ENCODE peak calls at places on chromosomes 1 and 21, in seven cellular contexts. One of them, this sample, is unnamed.

GRCh38 chr1:7912743-7913557 is 27.7 kb downstream of the TNFRSF9 start:
- DNase-seq in OCI-LY7: no peak
- DNase-seq in HFFc6: no peak
- DNase-seq in body of pancreas: no peak
- DNase-seq in transverse colon: peak; percentile 48
- DNase-seq in suprapubic skin: peak; percentile 48
- DNase-seq in HFF-Myc: no peak
- DNase-seq in this sample: peak; percentile 31

GRCh38 chr1:22613226-22613918 is 23.1 kb upstream of the C1QA start:
- DNase-seq in OCI-LY7: no peak
- DNase-seq in body of pancreas: no peak
- DNase-seq in transverse colon: no peak
- DNase-seq in suprapubic skin: no peak
- DNase-seq in HFF-Myc: no peak
- DNase-seq in HFFc6: no peak
- DNase-seq in this sample: no peak

GRCh38 chr1:206635983-206636354 is 633 bp downstream of the DYRK3 start:
- DNase-seq in OCI-LY7: peak; percentile 35
- DNase-seq in HFF-Myc: no peak
- DNase-seq in transverse colon: no peak
- DNase-seq in suprapubic skin: no peak
- DNase-seq in body of pancreas: no peak
- DNase-seq in HFFc6: peak; percentile 3
- DNase-seq in this sample: no peak

GRCh38 chr21:39087238-39087975 is 95.8 kb downstream of the PSMG1 start:
- DNase-seq in HFF-Myc: no peak
- DNase-seq in body of pancreas: no peak
- DNase-seq in transverse colon: no peak
- DNase-seq in OCI-LY7: no peak
- DNase-seq in suprapubic skin: no peak
- DNase-seq in HFFc6: no peak
- DNase-seq in this sample: no peak

GRCh38 chr21:43654806-43655489 is 4.3 kb downstream of the HSF2BP start:
- DNase-seq in body of pancreas: no peak
- DNase-seq in HFF-Myc: peak; percentile 40
- DNase-seq in transverse colon: no peak
- DNase-seq in HFFc6: peak; percentile 79
- DNase-seq in suprapubic skin: no peak
- DNase-seq in OCI-LY7: no peak
- DNase-seq in this sample: no peak

GRCh38 chr1:93689521-93690223 is 8.0 kb upstream of the BCAR3 start:
- DNase-seq in suprapubic skin: no peak
- DNase-seq in OCI-LY7: peak; percentile 74
- DNase-seq in body of pancreas: no peak
- DNase-seq in HFFc6: no peak
- DNase-seq in HFF-Myc: no peak
- DNase-seq in transverse colon: no peak
- DNase-seq in this sample: no peak

GRCh38 chr1:88595355-88595754 is 88.7 kb upstream of the PKN2 start:
- DNase-seq in OCI-LY7: peak; percentile 26
- DNase-seq in HFFc6: peak; percentile 46
- DNase-seq in HFF-Myc: peak; percentile 43
- DNase-seq in transverse colon: no peak
- DNase-seq in body of pancreas: no peak
- DNase-seq in suprapubic skin: no peak
- DNase-seq in this sample: no peak

GRCh38 chr1:205356424-205357151 is at the start of gene KLHDC8A:
- DNase-seq in HFF-Myc: no peak
- DNase-seq in body of pancreas: no peak
- DNase-seq in HFFc6: no peak
- DNase-seq in transverse colon: no peak
- DNase-seq in OCI-LY7: no peak
- DNase-seq in suprapubic skin: no peak
- DNase-seq in this sample: no peak

GRCh38 chr1:195096051-195096521 is 1512.2 kb downstream of the KCNT2 start:
- DNase-seq in suprapubic skin: no peak
- DNase-seq in HFFc6: no peak
- DNase-seq in HFF-Myc: no peak
- DNase-seq in transverse colon: no peak
- DNase-seq in body of pancreas: no peak
- DNase-seq in OCI-LY7: no peak
- DNase-seq in this sample: no peak

GRCh38 chr1:102836991-102837390 is 271.3 kb downstream of the COL11A1 start:
- DNase-seq in body of pancreas: no peak
- DNase-seq in OCI-LY7: no peak
- DNase-seq in transverse colon: no peak
- DNase-seq in HFFc6: no peak
- DNase-seq in suprapubic skin: no peak
- DNase-seq in HFF-Myc: no peak
- DNase-seq in this sample: no peak

GRCh38 chr1:18580676-18581419 is 49.8 kb upstream of the PAX7 start:
- DNase-seq in HFFc6: no peak
- DNase-seq in suprapubic skin: no peak
- DNase-seq in OCI-LY7: no peak
- DNase-seq in HFF-Myc: no peak
- DNase-seq in body of pancreas: no peak
- DNase-seq in transverse colon: no peak
- DNase-seq in this sample: no peak

GRCh38 chr1:237769916-237770315 is 120.8 kb downstream of the ZP4 start:
- DNase-seq in HFFc6: no peak
- DNase-seq in body of pancreas: no peak
- DNase-seq in OCI-LY7: no peak
- DNase-seq in HFF-Myc: no peak
- DNase-seq in transverse colon: no peak
- DNase-seq in suprapubic skin: no peak
- DNase-seq in this sample: no peak

GRCh38 chr21:17947546-17947945 is 128.4 kb upstream of the C21orf91 start:
- DNase-seq in HFF-Myc: no peak
- DNase-seq in HFFc6: no peak
- DNase-seq in transverse colon: no peak
- DNase-seq in suprapubic skin: no peak
- DNase-seq in OCI-LY7: no peak
- DNase-seq in body of pancreas: no peak
- DNase-seq in this sample: no peak

GRCh38 chr1:186295980-186296379 is 79.1 kb downstream of the TPR start:
- DNase-seq in HFFc6: no peak
- DNase-seq in OCI-LY7: no peak
- DNase-seq in body of pancreas: no peak
- DNase-seq in suprapubic skin: no peak
- DNase-seq in HFF-Myc: no peak
- DNase-seq in transverse colon: no peak
- DNase-seq in this sample: no peak

GRCh38 chr1:214727274-214727673 is 124.3 kb downstream of the CENPF start:
- DNase-seq in OCI-LY7: no peak
- DNase-seq in body of pancreas: no peak
- DNase-seq in suprapubic skin: no peak
- DNase-seq in HFFc6: no peak
- DNase-seq in HFF-Myc: no peak
- DNase-seq in transverse colon: no peak
- DNase-seq in this sample: no peak

GRCh38 chr1:180507826-180508724 is 5.7 kb upstream of the ACBD6 start:
- DNase-seq in OCI-LY7: no peak
- DNase-seq in HFF-Myc: peak; percentile 60
- DNase-seq in suprapubic skin: no peak
- DNase-seq in body of pancreas: no peak
- DNase-seq in transverse colon: no peak
- DNase-seq in HFFc6: peak; percentile 79
- DNase-seq in this sample: no peak

GRCh38 chr1:39833121-39833520 is 44.5 kb upstream of the BMP8B start:
- DNase-seq in transverse colon: no peak
- DNase-seq in suprapubic skin: no peak
- DNase-seq in OCI-LY7: no peak
- DNase-seq in body of pancreas: no peak
- DNase-seq in HFF-Myc: no peak
- DNase-seq in HFFc6: no peak
- DNase-seq in this sample: no peak

GRCh38 chr1:46691997-46692790 is 20.5 kb downstream of the TEX38 start:
- DNase-seq in transverse colon: no peak
- DNase-seq in OCI-LY7: no peak
- DNase-seq in HFFc6: no peak
- DNase-seq in suprapubic skin: no peak
- DNase-seq in HFF-Myc: no peak
- DNase-seq in body of pancreas: no peak
- DNase-seq in this sample: no peak
- TF ChIP-seq CTCF in transverse colon: no peak
- TF ChIP-seq CTCF in OCI-LY7: no peak
- TF ChIP-seq CTCF in HFFc6: peak; percentile 61
- TF ChIP-seq CTCF in suprapubic skin: no peak
- TF ChIP-seq CTCF in HFF-Myc: no peak
- TF ChIP-seq CTCF in body of pancreas: no peak
- TF ChIP-seq CTCF in this sample: no peak

GRCh38 chr1:101769520-101769919 is 227.2 kb downstream of the OLFM3 start:
- DNase-seq in HFFc6: no peak
- DNase-seq in body of pancreas: no peak
- DNase-seq in HFF-Myc: no peak
- DNase-seq in suprapubic skin: no peak
- DNase-seq in OCI-LY7: peak; percentile 36
- DNase-seq in transverse colon: no peak
- DNase-seq in this sample: no peak
- TF ChIP-seq CTCF in HFFc6: peak; percentile 60
- TF ChIP-seq CTCF in body of pancreas: peak; percentile 16
- TF ChIP-seq CTCF in HFF-Myc: no peak
- TF ChIP-seq CTCF in suprapubic skin: no peak
- TF ChIP-seq CTCF in OCI-LY7: peak; percentile 75
- TF ChIP-seq CTCF in transverse colon: no peak
- TF ChIP-seq CTCF in this sample: no peak

GRCh38 chr1:161079436-161080110 is 9.8 kb downstream of the NECTIN4 start:
- DNase-seq in transverse colon: no peak
- DNase-seq in HFFc6: no peak
- DNase-seq in body of pancreas: no peak
- DNase-seq in suprapubic skin: no peak
- DNase-seq in HFF-Myc: no peak
- DNase-seq in OCI-LY7: no peak
- DNase-seq in this sample: no peak
- TF ChIP-seq CTCF in transverse colon: no peak
- TF ChIP-seq CTCF in HFFc6: peak; percentile 29
- TF ChIP-seq CTCF in body of pancreas: no peak
- TF ChIP-seq CTCF in suprapubic skin: no peak
- TF ChIP-seq CTCF in HFF-Myc: no peak
- TF ChIP-seq CTCF in OCI-LY7: peak; percentile 19
- TF ChIP-seq CTCF in this sample: no peak

GRCh38 chr1:81780705-81781454 is 19.9 kb upstream of the ADGRL2 start:
- DNase-seq in HFFc6: no peak
- DNase-seq in OCI-LY7: no peak
- DNase-seq in suprapubic skin: no peak
- DNase-seq in transverse colon: no peak
- DNase-seq in HFF-Myc: no peak
- DNase-seq in body of pancreas: no peak
- DNase-seq in this sample: no peak
- TF ChIP-seq CTCF in HFFc6: no peak
- TF ChIP-seq CTCF in OCI-LY7: no peak
- TF ChIP-seq CTCF in suprapubic skin: no peak
- TF ChIP-seq CTCF in transverse colon: no peak
- TF ChIP-seq CTCF in HFF-Myc: no peak
- TF ChIP-seq CTCF in body of pancreas: no peak
- TF ChIP-seq CTCF in this sample: no peak

GRCh38 chr1:225882699-225883615 is 777 bp upstream of the TMEM63A start:
- DNase-seq in OCI-LY7: no peak
- DNase-seq in transverse colon: peak; percentile 61
- DNase-seq in HFF-Myc: no peak
- DNase-seq in body of pancreas: peak; percentile 62
- DNase-seq in HFFc6: peak; percentile 13
- DNase-seq in suprapubic skin: peak; percentile 88
- DNase-seq in this sample: peak; percentile 73

GRCh38 chr1:225881081-225882007 is 836 bp downstream of the TMEM63A start:
- DNase-seq in OCI-LY7: peak; percentile 48
- DNase-seq in transverse colon: peak; percentile 75
- DNase-seq in suprapubic skin: peak; percentile 89
- DNase-seq in HFFc6: peak; percentile 36
- DNase-seq in HFF-Myc: no peak
- DNase-seq in body of pancreas: peak; percentile 72
- DNase-seq in this sample: peak; percentile 71

GRCh38 chr1:225880636-225881035 is 1.5 kb downstream of the TMEM63A start:
- DNase-seq in HFF-Myc: no peak
- DNase-seq in transverse colon: no peak
- DNase-seq in body of pancreas: peak; percentile 35
- DNase-seq in suprapubic skin: no peak
- DNase-seq in OCI-LY7: no peak
- DNase-seq in HFFc6: no peak
- DNase-seq in this sample: no peak

GRCh38 chr1:225883616-225884265 is 1.6 kb upstream of the TMEM63A start:
- DNase-seq in OCI-LY7: no peak
- DNase-seq in body of pancreas: no peak
- DNase-seq in HFFc6: no peak
- DNase-seq in HFF-Myc: no peak
- DNase-seq in suprapubic skin: no peak
- DNase-seq in transverse colon: peak; percentile 57
- DNase-seq in this sample: no peak

GRCh38 chr1:225882008-225882698 is at the start of gene TMEM63A:
- DNase-seq in body of pancreas: peak; percentile 93
- DNase-seq in suprapubic skin: peak; percentile 98
- DNase-seq in HFF-Myc: peak; percentile 37
- DNase-seq in transverse colon: peak; percentile 94
- DNase-seq in OCI-LY7: peak; percentile 86
- DNase-seq in HFFc6: peak; percentile 78
- DNase-seq in this sample: peak; percentile 94
- TF ChIP-seq CTCF in body of pancreas: peak; percentile 34
- TF ChIP-seq CTCF in suprapubic skin: no peak
- TF ChIP-seq CTCF in HFF-Myc: peak; percentile 14
- TF ChIP-seq CTCF in transverse colon: peak; percentile 48
- TF ChIP-seq CTCF in OCI-LY7: peak; percentile 47
- TF ChIP-seq CTCF in HFFc6: peak; percentile 58
- TF ChIP-seq CTCF in this sample: peak; percentile 34

This sample was measured in stomach.